ENCODE peak calls at places on chromosomes 4 and X, in five cellular contexts. Y, H, D, G and M are unnamed samples.

GRCh38 chr4:15303052-15303641 is 124.7 kb upstream of the C1QTNF7 start:
- DNase-seq in Y (no peak), H (no peak), D (no peak), G (peak), M (peak)

GRCh38 chr4:184282895-184283654 is 65.4 kb upstream of the ENPP6 start:
- DNase-seq in Y (peak), H (no peak), D (no peak), G (no peak), M (no peak)

GRCh38 chrX:10190367-10190766 is 33.6 kb downstream of the CLCN4 start:
- DNase-seq in Y (peak), H (no peak), D (peak), G (no peak), M (peak)

GRCh38 chrX:39808471-39808917 is 289.3 kb downstream of the BCOR start:
- DNase-seq in Y (no peak), H (no peak), D (no peak), G (peak), M (peak)

GRCh38 chr4:91267543-91267942 is 1036.2 kb upstream of the GRID2 start:
- DNase-seq in Y (no peak), H (no peak), D (peak), G (no peak), M (no peak)

GRCh38 chr4:84085986-84086385 is 413.1 kb downstream of the NKX6-1 start:
- DNase-seq in Y (no peak), H (no peak), D (no peak), G (no peak), M (no peak)

GRCh38 chr4:41141910-41142309 is 72.4 kb downstream of the APBB2 start:
- DNase-seq in Y (no peak), H (no peak), D (no peak), G (peak), M (peak)

GRCh38 chr4:141788169-141788915 is 152.0 kb downstream of the IL15 start:
- DNase-seq in Y (no peak), H (no peak), D (no peak), G (no peak), M (no peak)

GRCh38 chr4:41525129-41525528 is 12.8 kb upstream of the LIMCH1 start:
- DNase-seq in Y (no peak), H (no peak), D (no peak), G (no peak), M (no peak)